ENCODE peak calls at places on chromosomes 2 and 18, in eight cellular contexts. U is AG04450; E is SK-MEL-5; I is stimulated activated CD4-positive, alpha-beta T cell treated with anti-CD3 and anti-CD28 coated beads, Interleukin-15, amount 100 ng/mL, for 1 hour; N is Caki2; S is GM12865; F is NCI-H526; P is stimulated activated CD8-positive, alpha-beta memory T cell treated with anti-CD3 and anti-CD28 coated beads, Interleukin-12 subunit alpha, Interleukin-12 subunit beta, amount 100 ng/mL, for 4 hours. L is an unnamed sample.
A peak's percentile ranks its signal among the peaks of the same experiment; 100 is the strongest.

GRCh38 chr2:13578547-13578946 is 861.8 kb downstream of the TRIB2 start:
- DNase-seq in E (no peak), S (no peak), I (no peak), U (no peak), P (no peak), F (no peak), N (no peak), L (no peak)

GRCh38 chr2:108396845-108397244 is 19.1 kb downstream of the SULT1C4 start:
- DNase-seq in F (no peak), S (peak; percentile 39), I (no peak), N (peak; percentile 44), E (peak; percentile 59), U (no peak), P (no peak), L (no peak)

GRCh38 chr2:30584116-30584515 is 137.1 kb downstream of the LCLAT1 start:
- DNase-seq in E (no peak), P (no peak), N (no peak), U (no peak), F (no peak), S (peak; percentile 44), I (no peak), L (no peak)

GRCh38 chr2:176784633-176785193 is 427.9 kb upstream of the HNRNPA3 start:
- DNase-seq in I (no peak), P (no peak), E (no peak), U (no peak), N (no peak), S (no peak), F (no peak), L (no peak)

GRCh38 chr2:26542194-26542455 is 64.2 kb upstream of the OTOF start:
- DNase-seq in S (no peak), E (no peak), N (no peak), I (no peak), U (no peak), P (no peak), F (no peak), L (no peak)

GRCh38 chr2:75140288-75140687 is 59.0 kb downstream of the TACR1 start:
- DNase-seq in U (no peak), F (no peak), P (no peak), S (no peak), I (no peak), E (no peak), N (no peak), L (no peak)

GRCh38 chr2:232321817-232322559 is 56.6 kb upstream of the ALPP start:
- DNase-seq in U (no peak), E (no peak), N (no peak), F (no peak), P (no peak), S (no peak), I (no peak), L (no peak)

GRCh38 chr2:16612490-16612889 is 53.1 kb downstream of the CYRIA start:
- DNase-seq in N (no peak), I (no peak), S (no peak), F (no peak), P (no peak), E (no peak), U (no peak), L (no peak)

GRCh38 chr2:106953779-106954178 is 67.8 kb upstream of the ST6GAL2 start:
- DNase-seq in S (no peak), E (no peak), I (no peak), U (no peak), P (no peak), F (no peak), N (no peak), L (no peak)

GRCh38 chr2:46537624-46538023 is 58.3 kb downstream of the TMEM247 start:
- DNase-seq in U (no peak), I (no peak), E (no peak), F (no peak), N (no peak), S (no peak), P (no peak), L (no peak)

GRCh38 chr2:206970589-206971375 is 31.5 kb downstream of the CPO start:
- DNase-seq in U (no peak), P (no peak), I (no peak), N (no peak), F (no peak), E (peak; percentile 24), S (no peak), L (no peak)

GRCh38 chr2:120867290-120868231 is 131.9 kb downstream of the GLI2 start:
- DNase-seq in F (no peak), P (no peak), S (no peak), U (no peak), N (peak; percentile 82), I (no peak), E (peak; percentile 34), L (no peak)

GRCh38 chr2:45585267-45585861 is 25.7 kb downstream of the SRBD1 start:
- DNase-seq in E (peak; percentile 75), S (peak; percentile 50), I (no peak), U (no peak), P (no peak), F (peak; percentile 3), N (peak; percentile 48), L (no peak)

GRCh38 chr2:32264422-32265149 is at the start of gene NLRC4:
- DNase-seq in N (no peak), I (no peak), F (no peak), E (no peak), P (no peak), S (peak; percentile 76), U (no peak), L (no peak)

GRCh38 chr2:68167186-68167585 is 9.5 kb downstream of the PNO1 start:
- DNase-seq in I (no peak), F (no peak), E (no peak), S (no peak), U (no peak), N (no peak), P (no peak), L (no peak)

GRCh38 chr18:30957086-30957485 is 85.5 kb downstream of the DSC3 start:
- DNase-seq in E (no peak), U (no peak), I (no peak), F (peak; percentile 74), P (no peak), S (no peak), N (no peak), L (no peak)

GRCh38 chr2:60998628-60999545 is 18.6 kb upstream of the PEX13 start:
- DNase-seq in U (peak; percentile 13), N (peak; percentile 37), F (peak; percentile 12), E (peak; percentile 82), I (no peak), S (peak; percentile 71), P (no peak), L (no peak)

GRCh38 chr2:128282976-128283810 is 35.5 kb downstream of the HS6ST1 start:
- DNase-seq in P (no peak), N (no peak), I (no peak), F (no peak), S (no peak), U (no peak), E (no peak), L (no peak)

L was measured in mesothelial cell of epicardium.